ENCODE peak calls at places on chromosome 1, in seven cellular contexts. V is fibroblast of lung, G is SK-N-SH, L is RWPE1, N is Peyer's patch, W is GM12865, E is GM06990. J is an unnamed sample.

GRCh38 chr1:92934395-92935378 is 26.6 kb downstream of the DIPK1A start:
- DNase-seq in G (peak), W (no peak), N (no peak), V (peak), E (no peak), L (no peak), J (no peak)

GRCh38 chr1:63794927-63795326 is 21.1 kb downstream of the ROR1 start:
- DNase-seq in L (no peak), G (no peak), W (no peak), V (peak), N (no peak), E (no peak), J (no peak)

GRCh38 chr1:180842052-180842451 is 70.6 kb upstream of the KIAA1614 start:
- DNase-seq in W (no peak), E (no peak), G (peak), N (no peak), L (no peak), V (peak), J (no peak)

GRCh38 chr1:103336376-103336775 is 189.1 kb upstream of the RNPC3 start:
- DNase-seq in N (no peak), E (no peak), L (no peak), G (no peak), W (no peak), V (no peak), J (no peak)

GRCh38 chr1:205324781-205325180 is 3.2 kb upstream of the NUAK2 start:
- DNase-seq in L (no peak), G (no peak), N (no peak), W (peak), E (no peak), V (peak), J (no peak)

GRCh38 chr1:222181191-222181590 is 366.7 kb downstream of the HHIPL2 start:
- DNase-seq in L (no peak), V (peak), W (no peak), N (no peak), E (no peak), G (no peak), J (no peak)

GRCh38 chr1:117879284-117879683 is 50.1 kb downstream of the GDAP2 start:
- DNase-seq in G (no peak), N (no peak), L (no peak), W (no peak), V (no peak), E (no peak), J (no peak)

GRCh38 chr1:61241411-61241838 is 159.1 kb downstream of the NFIA start:
- DNase-seq in V (no peak), E (no peak), L (no peak), N (no peak), W (no peak), G (no peak), J (no peak)

GRCh38 chr1:179077396-179077795 is 4.5 kb upstream of the TOR3A start:
- DNase-seq in V (peak), E (no peak), G (no peak), W (no peak), L (no peak), N (no peak), J (no peak)

GRCh38 chr1:31401241-31401640 is 11.8 kb upstream of the SERINC2 start:
- DNase-seq in L (no peak), W (no peak), N (no peak), G (no peak), V (no peak), E (no peak), J (no peak)

GRCh38 chr1:51697160-51697559 is 80.3 kb downstream of the OSBPL9 start:
- DNase-seq in E (no peak), W (no peak), N (no peak), V (peak), L (no peak), G (no peak), J (no peak)

GRCh38 chr1:33895396-33895795 is 31.5 kb downstream of the HMGB4 start:
- DNase-seq in N (no peak), G (no peak), L (no peak), E (no peak), W (no peak), V (no peak), J (no peak)

GRCh38 chr1:29682171-29682917 is 446.0 kb downstream of the PTPRU start:
- DNase-seq in L (no peak), V (no peak), G (peak), N (peak), E (no peak), W (no peak), J (peak)

GRCh38 chr1:19381261-19381660 is 69.1 kb downstream of the SLC66A1 start:
- DNase-seq in G (no peak), W (no peak), L (no peak), N (no peak), V (no peak), E (no peak), J (no peak)

GRCh38 chr1:58047265-58047858 is 499.2 kb downstream of the OMA1 start:
- DNase-seq in L (peak), E (no peak), N (peak), W (peak), V (no peak), G (peak), J (no peak)

GRCh38 chr1:50156241-50157010 is 47.7 kb downstream of the ELAVL4 start:
- DNase-seq in L (no peak), W (no peak), E (no peak), G (no peak), V (no peak), N (no peak), J (no peak)

GRCh38 chr1:67524143-67525052 is 94.2 kb upstream of the SERBP1 start:
- DNase-seq in E (no peak), W (no peak), V (peak), G (no peak), L (no peak), N (no peak), J (no peak)
- TF ChIP-seq CTCF in E (peak), W (no peak), V (no peak), G (peak), L (no peak), N (peak), J (peak)

GRCh38 chr1:201947697-201948008 is 1.3 kb upstream of the LMOD1 start:
- DNase-seq in V (no peak), N (no peak), E (no peak), G (no peak), W (no peak), L (no peak), J (no peak)
- TF ChIP-seq CTCF in V (no peak), N (no peak), E (no peak), G (peak), W (no peak), L (no peak), J (no peak)

DNA sequence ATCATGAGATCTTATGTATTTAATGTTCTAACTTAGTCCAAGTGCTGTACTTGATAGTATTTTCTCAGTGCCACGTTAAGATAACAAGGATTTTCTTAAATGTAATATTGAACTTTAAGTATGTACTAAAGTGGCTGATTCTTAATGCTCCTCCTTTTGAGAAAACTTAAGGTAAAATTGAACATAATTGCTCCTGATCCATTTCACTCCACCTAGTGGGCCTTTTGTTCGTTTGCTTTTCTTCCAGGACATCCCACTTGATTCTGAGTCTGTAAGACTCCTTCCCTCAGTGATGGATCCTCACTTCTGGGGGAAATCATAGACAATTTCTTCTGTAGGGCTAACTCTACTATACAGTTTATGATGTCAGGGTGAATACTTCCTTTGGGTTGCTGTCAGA is 173.1 kb downstream of the LMO4 start:
- DNase-seq in V (no peak), E (no peak), N (no peak), L (no peak), W (no peak), G (no peak), J (no peak)
- TF ChIP-seq CTCF in V (no peak), E (no peak), N (no peak), L (no peak), W (no peak), G (peak), J (peak)

GRCh38 chr1:226201029-226201593 is 14.6 kb upstream of the ACBD3 start:
- DNase-seq in V (no peak), E (no peak), N (no peak), W (peak), L (no peak), G (no peak), J (no peak)
- TF ChIP-seq CTCF in V (peak), E (peak), N (no peak), W (peak), L (peak), G (peak), J (peak)

GRCh38 chr1:44454704-44455103 is 49.6 kb downstream of the RNF220 start:
- DNase-seq in W (no peak), G (no peak), V (no peak), L (no peak), E (no peak), N (no peak), J (no peak)
- TF ChIP-seq CTCF in W (no peak), G (no peak), V (no peak), L (no peak), E (no peak), N (no peak), J (no peak)

GRCh38 chr1:156602557-156602993 is 1.3 kb upstream of the GPATCH4 start:
- DNase-seq in L (peak), G (no peak), W (peak), V (peak), N (no peak), E (no peak), J (no peak)
- TF ChIP-seq CTCF in L (peak), G (peak), W (peak), V (peak), N (peak), E (peak), J (peak)

J was measured in osteocyte.